ENCODE peak calls at places on chromosomes 11 and 22, in seven cellular contexts. K, I, S, Z, E, H and M are unnamed samples.

GRCh38 chr22:39839917-39840510 is 53.5 kb downstream of the ENTHD1 start:
- DNase-seq in K (no peak), Z (no peak), S (no peak), I (no peak), E (no peak), H (no peak), M (no peak)

GRCh38 chr11:88695701-88696414 is 358.3 kb upstream of the CTSC start:
- DNase-seq in Z (no peak), I (peak; percentile 52), H (no peak), S (no peak), E (no peak), K (no peak), M (no peak)

GRCh38 chr11:120682026-120682649 is 170.6 kb downstream of the GRIK4 start:
- DNase-seq in H (no peak), K (no peak), I (no peak), S (no peak), E (no peak), Z (no peak), M (no peak)

GRCh38 chr11:120974980-120975379 is 48.9 kb upstream of the TBCEL start:
- DNase-seq in S (no peak), I (no peak), H (no peak), E (no peak), K (no peak), Z (no peak), M (no peak)

GRCh38 chr22:25051983-25052710 is 99.6 kb downstream of the KIAA1671 start:
- DNase-seq in S (peak; percentile 73), H (no peak), Z (no peak), K (no peak), E (no peak), I (no peak), M (no peak)

GRCh38 chr11:15117751-15118150 is 3.0 kb downstream of the INSC start:
- DNase-seq in E (no peak), H (no peak), Z (no peak), S (no peak), I (no peak), K (no peak), M (peak; percentile 17)

GRCh38 chr11:122207505-122207904 is 91.5 kb upstream of the BLID start:
- DNase-seq in I (no peak), Z (peak; percentile 43), K (no peak), H (no peak), E (no peak), S (no peak), M (no peak)

GRCh38 chr11:47467372-47467771 is 18.4 kb upstream of the RAPSN start:
- DNase-seq in Z (no peak), K (no peak), E (no peak), I (peak; percentile 39), S (peak; percentile 68), H (peak; percentile 70), M (no peak)

GRCh38 chr11:37712246-37712645 is 1114.2 kb upstream of the RAG2 start:
- DNase-seq in S (no peak), E (no peak), H (no peak), Z (no peak), I (no peak), K (no peak), M (no peak)

GRCh38 chr22:37443086-37443485 is 15.8 kb upstream of the ELFN2 start:
- DNase-seq in E (no peak), Z (no peak), I (no peak), S (no peak), K (no peak), H (no peak), M (no peak)

GRCh38 chr11:76738618-76739220 is 44.4 kb upstream of the TSKU start:
- DNase-seq in K (no peak), E (no peak), H (no peak), Z (no peak), I (no peak), S (no peak), M (no peak)

GRCh38 chr22:25726241-25726640 is 15.7 kb upstream of the MYO18B start:
- DNase-seq in K (no peak), Z (no peak), I (no peak), E (no peak), H (no peak), S (no peak), M (no peak)

GRCh38 chr11:33936057-33936456 is 44.2 kb upstream of the LMO2 start:
- DNase-seq in Z (no peak), K (no peak), H (no peak), S (no peak), E (no peak), I (no peak), M (no peak)

GRCh38 chr11:33935466-33935865 is 43.6 kb upstream of the LMO2 start:
- DNase-seq in Z (no peak), E (no peak), I (no peak), S (no peak), K (no peak), H (no peak), M (no peak)

GRCh38 chr11:33934450-33934849 is 42.6 kb upstream of the LMO2 start:
- DNase-seq in H (no peak), K (no peak), S (no peak), E (no peak), I (no peak), Z (no peak), M (no peak)

GRCh38 chr11:33935005-33935404 is 43.1 kb upstream of the LMO2 start:
- DNase-seq in H (no peak), I (no peak), S (no peak), Z (no peak), E (no peak), K (no peak), M (no peak)

GRCh38 chr11:33936745-33937612 is 45.1 kb upstream of the LMO2 start:
- DNase-seq in E (no peak), S (peak; percentile 30), K (peak; percentile 55), I (peak; percentile 83), H (no peak), Z (peak; percentile 43), M (no peak)
- H3K27ac ChIP-seq in E (no peak overlapping the region), S (no peak overlapping the region), K (no peak overlapping the region), I (peak overlapping the region; percentile 70), H (peak overlapping the region; percentile 73), Z (no peak overlapping the region), M (no peak overlapping the region)

DNA sequence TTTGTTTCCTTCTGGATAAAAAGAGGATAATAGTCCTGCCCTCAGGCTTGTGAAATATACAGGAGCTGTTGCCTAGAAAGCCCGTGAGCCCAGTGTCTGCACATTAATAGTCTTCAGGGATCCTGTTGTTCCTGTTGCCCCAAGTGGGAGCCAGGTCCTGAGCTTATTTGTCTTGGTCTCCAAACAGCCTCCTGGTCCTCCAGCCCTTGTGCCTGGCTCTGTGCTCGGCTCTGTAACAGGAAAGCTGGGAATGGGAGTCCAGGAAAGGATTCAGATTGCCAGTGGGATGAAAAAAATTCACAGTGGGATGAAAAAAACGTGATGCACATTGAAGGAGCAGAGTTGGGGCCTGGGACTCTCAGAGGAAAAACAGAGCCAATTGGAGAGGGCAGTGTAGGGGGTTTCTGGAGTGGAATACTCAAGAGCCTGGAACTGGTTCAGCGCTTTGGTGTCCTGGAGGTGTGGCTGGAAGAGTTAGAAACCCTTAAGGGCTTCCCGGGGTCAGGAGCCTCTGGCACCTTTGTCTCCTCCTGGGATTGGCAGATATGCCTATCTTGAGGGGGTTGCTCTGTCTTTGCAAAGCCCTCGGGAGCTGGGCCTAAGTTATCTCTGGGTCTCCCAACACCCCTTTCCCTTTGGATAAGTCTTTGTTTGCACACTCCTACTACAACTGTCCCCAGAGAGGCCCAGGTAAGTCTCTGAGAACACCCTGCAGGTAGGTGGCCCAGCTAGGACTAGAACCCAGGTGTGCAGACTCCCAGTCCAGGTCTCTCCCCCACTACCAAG is 2.3 kb upstream of the INPPL1 start:
- DNase-seq in K (no peak), S (no peak), I (no peak), E (peak; percentile 22), H (peak; percentile 72), Z (no peak), M (no peak)
- H3K27ac ChIP-seq in K (peak overlapping the region; percentile 22), S (peak overlapping the region; percentile 98), I (peak overlapping the region; percentile 94), E (peak overlapping the region; percentile 91), H (peak overlapping the region; percentile 98), Z (peak overlapping the region; percentile 77), M (peak overlapping the region; percentile 89)

DNA sequence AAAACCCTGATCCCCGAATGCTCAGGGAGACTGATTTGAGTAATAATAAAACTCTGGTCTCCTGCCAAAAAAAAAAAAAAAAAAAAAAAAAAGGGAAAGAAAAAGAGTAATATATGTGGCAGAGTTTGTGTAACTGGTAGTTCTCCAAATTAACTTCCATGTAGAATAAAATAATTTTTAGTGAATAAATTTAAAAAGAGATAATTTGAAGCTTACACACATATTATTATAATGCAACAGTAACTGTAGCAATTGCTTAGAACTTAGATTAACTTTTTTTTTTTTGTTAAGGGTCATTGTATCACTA is 11.0 kb upstream of the MRPL17 start:
- DNase-seq in K (no peak), I (no peak), H (no peak), E (no peak), S (no peak), Z (no peak), M (no peak)
- H3K27ac ChIP-seq in K (no peak overlapping the region), I (no peak overlapping the region), H (peak overlapping the region; percentile 83), E (no peak overlapping the region), S (no peak overlapping the region), Z (no peak overlapping the region), M (no peak overlapping the region)

GRCh38 chr11:36109850-36110606 is 166.2 kb downstream of the LDLRAD3 start:
- DNase-seq in Z (no peak), K (no peak), I (no peak), H (no peak), E (no peak), S (no peak), M (no peak)

GRCh38 chr11:36110698-36111410 is 167.0 kb downstream of the LDLRAD3 start:
- DNase-seq in K (no peak), Z (no peak), S (no peak), E (no peak), H (no peak), I (no peak), M (no peak)

GRCh38 chr11:36105743-36106581 is 162.1 kb downstream of the LDLRAD3 start:
- DNase-seq in Z (no peak), S (no peak), I (no peak), E (no peak), H (no peak), K (no peak), M (no peak)

GRCh38 chr11:36108812-36109498 is 165.1 kb downstream of the LDLRAD3 start:
- DNase-seq in H (no peak), Z (no peak), I (no peak), K (no peak), E (no peak), S (no peak), M (no peak)

DNA sequence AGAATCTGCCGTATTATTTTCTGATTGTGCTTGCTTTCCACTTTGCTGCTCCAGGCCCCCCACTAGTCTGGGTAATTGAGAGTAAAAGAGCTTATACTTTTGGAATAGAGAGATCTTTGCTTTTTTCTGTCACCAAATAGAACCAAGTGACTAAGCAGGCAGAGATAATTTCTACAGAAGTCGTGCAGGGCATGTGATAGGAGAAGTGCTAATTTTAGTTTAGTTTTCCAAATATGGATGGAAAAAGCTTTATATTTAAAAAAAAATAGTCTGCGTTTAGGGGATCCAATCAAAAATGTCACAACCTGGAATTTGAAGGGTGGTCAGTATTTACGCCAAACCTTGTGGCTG is 165.6 kb downstream of the LDLRAD3 start:
- DNase-seq in S (no peak), K (no peak), E (no peak), Z (no peak), I (no peak), H (no peak), M (no peak)
- H3K27ac ChIP-seq in S (no peak overlapping the region), K (no peak overlapping the region), E (no peak overlapping the region), Z (no peak overlapping the region), I (no peak overlapping the region), H (no peak overlapping the region), M (no peak overlapping the region)

GRCh38 chr11:100875521-100875869 is 188.4 kb downstream of the ARHGAP42 start:
- DNase-seq in H (no peak), E (no peak), I (peak; percentile 51), S (no peak), Z (no peak), K (no peak), M (no peak)
- H3K27ac ChIP-seq in H (no peak overlapping the region), E (no peak overlapping the region), I (no peak overlapping the region), S (no peak overlapping the region), Z (no peak overlapping the region), K (no peak overlapping the region), M (no peak overlapping the region)